ENCODE peak calls at places on chromosomes 2 and 18, in five cellular contexts. D is lower lobe of right lung; A is effector memory CD4-positive, alpha-beta T cell; C is left ventricle myocardium inferior; L is NT2/D1. H is an unnamed sample.

GRCh38 chr2:10688921-10689807 is 611 bp downstream of the NOL10 start:
- DNase-seq in D (peak; percentile 61), A (peak; percentile 15), C (peak; percentile 20), L (no peak), H (no peak)

GRCh38 chr2:58834404-58834803 is 593.3 kb upstream of the FANCL start:
- DNase-seq in D (no peak), A (no peak), C (no peak), L (peak; percentile 57), H (no peak)

GRCh38 chr2:96175951-96176350 is 30.7 kb upstream of the DUSP2 start:
- DNase-seq in D (no peak), A (no peak), C (no peak), L (no peak), H (no peak)

GRCh38 chr2:47867205-47867604 is 39.1 kb downstream of the FBXO11 start:
- DNase-seq in D (no peak), A (no peak), C (no peak), L (no peak), H (peak; percentile 46)

GRCh38 chr2:178579006-178579405 is 98.7 kb downstream of the PLEKHA3 start:
- DNase-seq in D (no peak), A (no peak), C (no peak), L (no peak), H (no peak)

GRCh38 chr2:109322111-109322510 is 193.1 kb downstream of the SH3RF3 start:
- DNase-seq in D (peak; percentile 70), A (no peak), C (peak; percentile 88), L (no peak), H (peak; percentile 84)

GRCh38 chr2:156955701-156956100 is 301.8 kb upstream of the GALNT5 start:
- DNase-seq in D (no peak), A (no peak), C (no peak), L (no peak), H (no peak)

GRCh38 chr2:239688098-239688497 is 287.3 kb upstream of the HDAC4 start:
- DNase-seq in D (peak; percentile 22), A (no peak), C (no peak), L (no peak), H (no peak)

GRCh38 chr2:241228081-241228859 is 39.8 kb downstream of the ANO7 start:
- DNase-seq in D (peak; percentile 41), A (no peak), C (peak; percentile 8), L (no peak), H (no peak)

GRCh38 chr2:64376926-64377325 is 77.0 kb upstream of the LGALSL start:
- DNase-seq in D (no peak), A (no peak), C (no peak), L (no peak), H (no peak)

GRCh38 chr2:213846856-213847255 is 562.6 kb downstream of the SPAG16 start:
- DNase-seq in D (no peak), A (no peak), C (no peak), L (no peak), H (no peak)

GRCh38 chr2:206274434-206275273 is at the start of gene ZDBF2:
- DNase-seq in D (peak; percentile 64), A (peak; percentile 24), C (peak; percentile 39), L (peak; percentile 57), H (peak; percentile 58)

GRCh38 chr2:196925445-196925767 is 1.1 kb downstream of the PGAP1 start:
- DNase-seq in D (no peak), A (no peak), C (no peak), L (no peak), H (no peak)

GRCh38 chr2:136156411-136156810 is 38.5 kb upstream of the CXCR4 start:
- DNase-seq in D (no peak), A (no peak), C (no peak), L (no peak), H (no peak)

GRCh38 chr2:105397025-105397722 is 1.7 kb downstream of the FHL2 start:
- DNase-seq in D (no peak), A (no peak), C (no peak), L (no peak), H (no peak)

GRCh38 chr2:31203916-31204315 is 13.4 kb downstream of the CAPN14 start:
- DNase-seq in D (no peak), A (no peak), C (no peak), L (no peak), H (no peak)

GRCh38 chr2:74149570-74150319 is 2.0 kb upstream of the BOLA3 start:
- DNase-seq in D (no peak), A (no peak), C (no peak), L (no peak), H (no peak)

GRCh38 chr18:46152808-46153617 is 48.8 kb downstream of the HAUS1 start:
- DNase-seq in D (peak; percentile 48), A (no peak), C (no peak), L (no peak), H (peak; percentile 75)

GRCh38 chr18:62877448-62878221 is 162.3 kb downstream of the PHLPP1 start:
- DNase-seq in D (no peak), A (no peak), C (no peak), L (peak; percentile 57), H (peak; percentile 74)

GRCh38 chr2:48105848-48106247 is 199.6 kb upstream of the FBXO11 start:
- DNase-seq in D (no peak), A (no peak), C (no peak), L (no peak), H (no peak)

GRCh38 chr2:35731674-35732073 is 623.9 kb upstream of the CRIM1 start:
- DNase-seq in D (no peak), A (no peak), C (no peak), L (no peak), H (no peak)

GRCh38 chr18:29164993-29165599 is 988.2 kb upstream of the CDH2 start:
- DNase-seq in D (no peak), A (no peak), C (no peak), L (no peak), H (peak; percentile 91)

GRCh38 chr2:223459328-223459939 is 142.7 kb downstream of the SCG2 start:
- DNase-seq in D (no peak), A (no peak), C (no peak), L (no peak), H (peak; percentile 20)

GRCh38 chr2:136129601-136130000 is 11.7 kb upstream of the CXCR4 start:
- DNase-seq in D (no peak), A (peak; percentile 35), C (no peak), L (no peak), H (no peak)

GRCh38 chr2:200147371-200147770 is 159.1 kb upstream of the SPATS2L start:
- DNase-seq in D (no peak), A (no peak), C (no peak), L (no peak), H (no peak)

GRCh38 chr2:13141315-13141714 is 424.6 kb downstream of the TRIB2 start:
- DNase-seq in D (no peak), A (no peak), C (no peak), L (no peak), H (no peak)

GRCh38 chr2:38945372-38945771 is 55.7 kb downstream of the ARHGEF33 start:
- DNase-seq in D (no peak), A (no peak), C (no peak), L (no peak), H (no peak)

GRCh38 chr2:18742382-18742781 is 153.0 kb upstream of the NT5C1B start:
- DNase-seq in D (no peak), A (no peak), C (peak; percentile 34), L (no peak), H (no peak)

GRCh38 chr18:45792551-45793294 is 32.8 kb upstream of the SIGLEC15 start:
- DNase-seq in D (no peak), A (no peak), C (no peak), L (no peak), H (no peak)

GRCh38 chr2:20450201-20451108 is 3.6 kb downstream of the RHOB start:
- DNase-seq in D (no peak), A (no peak), C (peak; percentile 61), L (no peak), H (no peak)

GRCh38 chr2:7014201-7014640 is 97.0 kb downstream of the RNF144A start:
- DNase-seq in D (no peak), A (no peak), C (no peak), L (no peak), H (no peak)

GRCh38 chr18:66749030-66749429 is 145.1 kb upstream of the CDH19 start:
- DNase-seq in D (no peak), A (no peak), C (no peak), L (no peak), H (no peak)

GRCh38 chr2:203077458-203077857 is 62.8 kb downstream of the NBEAL1 start:
- DNase-seq in D (no peak), A (no peak), C (no peak), L (no peak), H (no peak)

GRCh38 chr18:71784777-71785176 is 759.4 kb downstream of the CBLN2 start:
- DNase-seq in D (no peak), A (no peak), C (no peak), L (no peak), H (no peak)

GRCh38 chr2:164954954-164955701 is at the start of gene SLC38A11:
- DNase-seq in D (no peak), A (no peak), C (peak; percentile 47), L (no peak), H (no peak)

GRCh38 chr18:77300579-77300978 is 50.9 kb downstream of the GALR1 start:
- DNase-seq in D (no peak), A (no peak), C (no peak), L (no peak), H (no peak)

GRCh38 chr2:98702896-98703620 is 27.9 kb downstream of the MGAT4A start:
- DNase-seq in D (no peak), A (no peak), C (no peak), L (no peak), H (no peak)

GRCh38 chr2:28747714-28748113 is 3.9 kb upstream of the PPP1CB start:
- DNase-seq in D (no peak), A (no peak), C (no peak), L (no peak), H (no peak)

GRCh38 chr2:165871025-165871424 is 77.0 kb upstream of the GALNT3 start:
- DNase-seq in D (no peak), A (no peak), C (no peak), L (no peak), H (no peak)

GRCh38 chr2:185246717-185247116 is 491.9 kb upstream of the FSIP2 start:
- DNase-seq in D (no peak), A (no peak), C (no peak), L (no peak), H (no peak)
- H3K4me3 ChIP-seq in D (no peak overlapping the region), A (no peak overlapping the region), C (no peak overlapping the region), L (no peak overlapping the region), H (no peak overlapping the region)

GRCh38 chr18:48943736-48944527 is 6.8 kb downstream of the SMAD7 start:
- DNase-seq in D (no peak), A (no peak), C (no peak), L (no peak), H (no peak)
- H3K4me1 ChIP-seq in D (peaks cover 91% of the 10 kb centered on the region), A (peaks cover 80% of the 10 kb centered on the region), C (peaks cover 100% of the 10 kb centered on the region), L (peaks cover 19% of the 10 kb centered on the region), H (peaks cover 91% of the 10 kb centered on the region)

DNA sequence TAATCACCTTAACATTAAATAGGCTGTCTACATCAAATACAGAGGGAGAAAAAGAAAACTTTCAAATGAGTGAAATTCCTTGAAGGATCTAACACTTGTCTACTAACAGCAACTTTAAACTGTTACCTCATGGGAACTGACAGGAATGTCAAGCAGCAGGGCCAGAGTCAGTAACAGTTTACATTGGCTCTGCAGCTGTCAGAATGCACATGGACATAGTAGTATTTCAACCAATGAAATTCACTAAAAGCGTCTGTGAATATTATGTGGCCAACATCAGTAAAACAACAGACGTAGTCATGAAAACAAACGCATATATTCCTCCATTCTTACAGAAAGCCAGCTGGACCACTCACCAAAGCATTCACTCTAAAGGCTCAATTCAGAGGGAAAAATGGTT is 79.3 kb upstream of the RNU4ATAC start:
- DNase-seq in D (no peak), A (no peak), C (no peak), L (no peak), H (no peak)
- H3K36me3 ChIP-seq in D (peaks cover 91% of the 10 kb centered on the region), A (peaks cover 66% of the 10 kb centered on the region), C (peaks cover 95% of the 10 kb centered on the region), L (peaks cover 64% of the 10 kb centered on the region), H (peaks cover 84% of the 10 kb centered on the region)

GRCh38 chr2:176096986-176097819 is 2.4 kb upstream of the HOXD12 start:
- DNase-seq in D (peak; percentile 71), A (peak; percentile 46), C (peak; percentile 51), L (peak; percentile 92), H (peak; percentile 78)
- H3K4me3 ChIP-seq in D (peak overlapping the region; percentile 54), A (peak overlapping the region; percentile 40), C (peak overlapping the region; percentile 64), L (peak overlapping the region; percentile 41), H (peak overlapping the region; percentile 46)